ENCODE peak calls at places on chromosomes 3 and 15, in six cellular contexts. Y, C, X, V, N and L are unnamed samples.

GRCh38 chr15:88623061-88623460 is 1.9 kb downstream of the AEN start:
- DNase-seq in Y (no peak), C (peak; percentile 64), X (peak; percentile 44), V (no peak), N (no peak), L (no peak)

GRCh38 chr3:155549087-155549486 is 195.8 kb downstream of the PLCH1 start:
- DNase-seq in Y (no peak), C (no peak), X (no peak), V (no peak), N (no peak), L (no peak)

GRCh38 chr15:80619677-80620076 is 75.4 kb upstream of the ABHD17C start:
- DNase-seq in Y (no peak), C (no peak), X (no peak), V (no peak), N (no peak), L (no peak)

GRCh38 chr3:196326936-196327335 is 8.9 kb upstream of the DYNLT2B start:
- DNase-seq in Y (no peak), C (no peak), X (no peak), V (no peak), N (no peak), L (no peak)

GRCh38 chr15:31484986-31485385 is 158.4 kb downstream of the KLF13 start:
- DNase-seq in Y (peak; percentile 46), C (no peak), X (no peak), V (no peak), N (no peak), L (no peak)

GRCh38 chr3:58429657-58430056 is 4.0 kb downstream of the PDHB start:
- DNase-seq in Y (no peak), C (no peak), X (no peak), V (no peak), N (no peak), L (no peak)

GRCh38 chr15:29091666-29092065 is 178.0 kb downstream of the NSMCE3 start:
- DNase-seq in Y (no peak), C (peak; percentile 58), X (no peak), V (no peak), N (no peak), L (peak; percentile 46)

GRCh38 chr3:83765971-83766370 is 1192.8 kb upstream of the CADM2 start:
- DNase-seq in Y (no peak), C (no peak), X (no peak), V (no peak), N (no peak), L (no peak)

GRCh38 chr15:35206060-35206675 is 121.1 kb upstream of the NANOGP8 start:
- DNase-seq in Y (no peak), C (no peak), X (no peak), V (no peak), N (no peak), L (no peak)

GRCh38 chr15:40307421-40308165 is at the start of gene PLCB2:
- DNase-seq in Y (peak; percentile 81), C (peak; percentile 69), X (no peak), V (peak; percentile 44), N (peak; percentile 46), L (peak; percentile 86)

GRCh38 chr3:148857321-148857720 is 7.8 kb upstream of the CPA3 start:
- DNase-seq in Y (no peak), C (no peak), X (no peak), V (no peak), N (no peak), L (no peak)

GRCh38 chr3:158747417-158747816 is 15.2 kb upstream of the RARRES1 start:
- DNase-seq in Y (no peak), C (no peak), X (no peak), V (no peak), N (no peak), L (no peak)

GRCh38 chr15:57134877-57135276 is 216.4 kb downstream of the TCF12 start:
- DNase-seq in Y (no peak), C (no peak), X (no peak), V (no peak), N (no peak), L (no peak)

GRCh38 chr3:73086071-73086494 is 24.6 kb downstream of the EBLN2 start:
- DNase-seq in Y (no peak), C (no peak), X (no peak), V (no peak), N (peak; percentile 39), L (no peak)

GRCh38 chr3:12187448-12188327 is 29.0 kb upstream of the TIMP4 start:
- DNase-seq in Y (peak; percentile 78), C (no peak), X (no peak), V (peak; percentile 35), N (no peak), L (peak; percentile 62)

GRCh38 chr3:46947981-46948791 is 28.4 kb downstream of the CCDC12 start:
- DNase-seq in Y (peak; percentile 82), C (no peak), X (no peak), V (peak; percentile 51), N (peak; percentile 63), L (no peak)

GRCh38 chr3:134211797-134212196 is 38.9 kb downstream of the RYK start:
- DNase-seq in Y (no peak), C (no peak), X (no peak), V (no peak), N (peak; percentile 24), L (no peak)

GRCh38 chr3:167467848-167468611 is 5.8 kb downstream of the SERPINI2 start:
- DNase-seq in Y (no peak), C (no peak), X (no peak), V (no peak), N (no peak), L (no peak)

GRCh38 chr3:160778480-160778879 is 22.4 kb downstream of the PPM1L start:
- DNase-seq in Y (no peak), C (no peak), X (no peak), V (no peak), N (no peak), L (no peak)

GRCh38 chr3:35664460-35664919 is 25.2 kb downstream of the ARPP21 start:
- DNase-seq in Y (peak; percentile 59), C (peak; percentile 62), X (peak; percentile 72), V (peak; percentile 64), N (peak; percentile 74), L (peak; percentile 46)

GRCh38 chr3:74630602-74631001 is 16.1 kb upstream of the CNTN3 start:
- DNase-seq in Y (no peak), C (no peak), X (no peak), V (no peak), N (no peak), L (no peak)

GRCh38 chr15:69045810-69046209 is 31.3 kb downstream of the NOX5 start:
- DNase-seq in Y (no peak), C (no peak), X (no peak), V (no peak), N (no peak), L (no peak)
- H3K27ac ChIP-seq in Y (no peak overlapping the region), C (no peak overlapping the region), X (no peak overlapping the region), V (no peak overlapping the region), N (no peak overlapping the region), L (no peak overlapping the region)

GRCh38 chr3:21163961-21164360 is 587.0 kb downstream of the ZNF385D start:
- DNase-seq in Y (no peak), C (no peak), X (no peak), V (no peak), N (no peak), L (no peak)

GRCh38 chr3:21154911-21155310 is 596.1 kb downstream of the ZNF385D start:
- DNase-seq in Y (no peak), C (no peak), X (no peak), V (no peak), N (no peak), L (no peak)

GRCh38 chr3:21158801-21159564 is 592.0 kb downstream of the ZNF385D start:
- DNase-seq in Y (no peak), C (no peak), X (no peak), V (no peak), N (no peak), L (no peak)

DNA sequence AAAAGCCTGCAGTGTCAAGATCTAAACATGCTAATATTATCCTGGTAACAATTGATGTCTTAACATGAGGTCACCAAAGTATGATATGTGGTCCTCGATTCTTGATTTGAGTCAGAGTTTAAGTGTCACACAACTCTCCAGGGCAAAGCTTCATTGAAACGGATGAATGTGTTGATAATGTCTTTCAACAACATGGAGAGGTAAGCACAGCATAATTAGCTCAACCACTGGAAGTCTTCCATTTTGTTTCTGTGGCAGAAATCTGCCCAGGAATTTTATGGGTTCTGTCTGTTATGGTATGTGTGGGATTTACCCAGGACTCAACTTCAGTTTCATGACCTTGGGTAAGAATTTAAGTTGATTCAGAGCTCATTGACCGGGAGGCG is 591.5 kb downstream of the ZNF385D start:
- DNase-seq in Y (no peak), C (no peak), X (no peak), V (no peak), N (no peak), L (no peak)
- H3K9me3 ChIP-seq in Y (no peaks in the 10 kb centered on the region), C (no peaks in the 10 kb centered on the region), X (no peaks in the 10 kb centered on the region), V (peaks cover 6% of the 10 kb centered on the region), N (no peaks in the 10 kb centered on the region), L (no peaks in the 10 kb centered on the region)

GRCh38 chr3:108546692-108547091 is 36.3 kb upstream of the MYH15 start:
- DNase-seq in Y (no peak), C (no peak), X (no peak), V (no peak), N (no peak), L (no peak)
- H3K4me3 ChIP-seq in Y (peak overlapping the region; percentile 24), C (no peak overlapping the region), X (no peak overlapping the region), V (peak overlapping the region; percentile 43), N (no peak overlapping the region), L (no peak overlapping the region)

GRCh38 chr3:101036213-101036618 is 43.0 kb upstream of the ABI3BP start:
- DNase-seq in Y (no peak), C (no peak), X (no peak), V (no peak), N (no peak), L (peak; percentile 50)
- H3K27ac ChIP-seq in Y (peak overlapping the region; percentile 8), C (peak overlapping the region; percentile 43), X (peak overlapping the region; percentile 47), V (no peak overlapping the region), N (no peak overlapping the region), L (no peak overlapping the region)

GRCh38 chr15:22243440-22244130 is 163.3 kb downstream of the OR4M2 start:
- DNase-seq in Y (no peak), C (no peak), X (no peak), V (no peak), N (no peak), L (no peak)

GRCh38 chr15:22239806-22240180 is 159.5 kb downstream of the OR4M2 start:
- DNase-seq in Y (no peak), C (no peak), X (no peak), V (no peak), N (no peak), L (peak; percentile 69)

GRCh38 chr15:22240403-22240802 is 160.1 kb downstream of the OR4M2 start:
- DNase-seq in Y (no peak), C (no peak), X (no peak), V (no peak), N (no peak), L (no peak)

GRCh38 chr15:22241451-22241850 is 161.1 kb downstream of the OR4M2 start:
- DNase-seq in Y (no peak), C (no peak), X (no peak), V (no peak), N (no peak), L (no peak)

DNA sequence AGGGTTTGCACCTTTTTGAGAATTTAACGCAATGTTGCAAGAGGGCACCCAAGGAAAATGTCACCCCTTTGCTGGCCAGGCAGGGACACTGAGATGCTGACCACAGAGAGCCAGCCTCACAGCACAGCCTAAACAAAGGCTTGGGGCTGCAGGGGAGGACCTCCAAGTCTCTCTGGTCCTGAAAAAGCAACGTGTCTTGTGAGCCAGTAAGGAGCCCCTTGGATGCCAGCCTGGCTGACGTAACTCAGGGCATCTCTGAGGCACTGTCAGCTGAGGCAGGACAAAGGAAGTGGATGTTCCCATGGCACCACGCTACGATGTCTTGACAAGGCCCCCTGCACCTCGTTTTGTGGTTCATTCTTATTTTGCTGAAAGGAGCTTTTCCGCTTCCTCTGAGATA is 160.6 kb downstream of the OR4M2 start:
- DNase-seq in Y (no peak), C (no peak), X (no peak), V (no peak), N (no peak), L (peak; percentile 71)
- H3K9me3 ChIP-seq in Y (no peaks in the 10 kb centered on the region), C (no peaks in the 10 kb centered on the region), X (no peaks in the 10 kb centered on the region), V (peaks cover under 1% of the 10 kb centered on the region), N (no peaks in the 10 kb centered on the region), L (peaks cover 1% of the 10 kb centered on the region)

GRCh38 chr15:52730594-52730993 is 51.4 kb upstream of the ATOSA start:
- DNase-seq in Y (no peak), C (no peak), X (no peak), V (no peak), N (no peak), L (no peak)
- H3K4me3 ChIP-seq in Y (no peak overlapping the region), C (no peak overlapping the region), X (no peak overlapping the region), V (no peak overlapping the region), N (no peak overlapping the region), L (no peak overlapping the region)